ENCODE peak calls at places on chromosomes 1 and 21, in six cellular contexts. M is colonic mucosa; L is breast epithelium; P is right lobe of liver; O is CD8-positive, alpha-beta T cell; A is upper lobe of right lung. V is an unnamed sample.

GRCh38 chr1:19476440-19477190 is 8.7 kb downstream of the CAPZB start:
- DNase-seq in A (no peak), M (peak), O (peak), L (no peak), P (no peak), V (no peak)

GRCh38 chr1:240474133-240474614 is 137.8 kb downstream of the GREM2 start:
- DNase-seq in P (no peak), A (no peak), L (no peak), M (no peak), O (no peak), V (no peak)

GRCh38 chr1:27940297-27940696 is 5.5 kb downstream of the SMPDL3B start:
- DNase-seq in A (no peak), P (peak), O (peak), M (peak), L (no peak), V (no peak)

GRCh38 chr1:51421961-51422360 is 91.6 kb upstream of the TTC39A start:
- DNase-seq in O (no peak), A (no peak), M (no peak), P (no peak), L (no peak), V (no peak)

GRCh38 chr1:156104065-156104810 is 10.3 kb upstream of the LMNA start:
- DNase-seq in A (peak), O (peak), L (peak), P (no peak), M (peak), V (no peak)

GRCh38 chr1:97745912-97746311 is 174.9 kb downstream of the DPYD start:
- DNase-seq in O (no peak), L (no peak), A (no peak), M (no peak), P (no peak), V (no peak)

GRCh38 chr21:46264046-46264689 is 21.2 kb downstream of the MCM3AP start:
- DNase-seq in O (no peak), P (no peak), L (no peak), M (no peak), A (no peak), V (no peak)

GRCh38 chr1:69898403-69898947 is 306.9 kb downstream of the LRRC40 start:
- DNase-seq in P (no peak), L (no peak), A (no peak), M (no peak), O (no peak), V (no peak)

GRCh38 chr1:200755456-200755855 is 16.8 kb downstream of the CAMSAP2 start:
- DNase-seq in O (no peak), M (no peak), L (no peak), P (no peak), A (no peak), V (no peak)

GRCh38 chr1:199336745-199337640 is 690.5 kb upstream of the NR5A2 start:
- DNase-seq in O (no peak), L (no peak), P (no peak), A (no peak), M (no peak), V (no peak)

GRCh38 chr1:66374148-66374547 is 159.8 kb upstream of the SGIP1 start:
- DNase-seq in P (no peak), M (no peak), O (no peak), A (no peak), L (no peak), V (no peak)

GRCh38 chr1:87362834-87363426 is 34.2 kb downstream of the LMO4 start:
- DNase-seq in M (no peak), A (no peak), P (no peak), O (no peak), L (no peak), V (no peak)

GRCh38 chr21:42525228-42525604 is 11.6 kb downstream of the SLC37A1 start:
- DNase-seq in L (no peak), P (no peak), A (no peak), M (no peak), O (no peak), V (no peak)
- H3K4me3 ChIP-seq in L (peak), P (no peak), A (peak), M (peak), O (peak), V (peak)

GRCh38 chr1:206658981-206659273 is 23.6 kb downstream of the DYRK3 start:
- DNase-seq in A (no peak), O (no peak), P (no peak), L (no peak), M (no peak), V (no peak)

GRCh38 chr1:206656936-206657335 is 21.6 kb downstream of the DYRK3 start:
- DNase-seq in O (no peak), L (no peak), A (no peak), M (no peak), P (no peak), V (no peak)

GRCh38 chr1:206661161-206661820 is 23.4 kb upstream of the MAPKAPK2 start:
- DNase-seq in L (no peak), P (no peak), A (no peak), O (no peak), M (no peak), V (no peak)

GRCh38 chr1:206660136-206660535 is 24.6 kb upstream of the MAPKAPK2 start:
- DNase-seq in O (no peak), A (no peak), M (no peak), P (no peak), L (no peak), V (no peak)

GRCh38 chr1:206658264-206658980 is 23.1 kb downstream of the DYRK3 start:
- DNase-seq in M (no peak), A (peak), O (peak), P (peak), L (no peak), V (no peak)
- H3K4me3 ChIP-seq in M (no peak), A (no peak), O (no peak), P (no peak), L (no peak), V (no peak)

DNA sequence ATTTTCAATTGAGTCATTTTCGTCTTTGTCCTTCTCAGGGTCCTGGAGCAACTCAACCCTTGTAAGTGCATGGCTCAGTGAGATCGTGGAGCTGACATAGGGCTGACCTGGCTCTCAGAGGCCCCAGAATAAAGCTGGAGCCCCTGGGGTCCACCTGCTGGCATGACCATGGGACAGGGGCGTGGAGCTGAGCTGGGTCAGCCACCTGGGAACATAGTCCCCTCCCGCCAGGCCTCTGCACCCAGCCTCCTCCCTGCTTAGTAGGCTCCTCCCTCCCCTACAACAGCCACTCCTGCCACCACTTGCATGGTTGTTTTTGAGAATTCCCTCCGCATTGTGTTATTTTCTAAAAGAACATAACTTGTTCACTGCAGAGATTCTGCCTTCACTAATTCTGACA is 3.1 kb upstream of the RIPK4 start:
- DNase-seq in L (peak), O (no peak), M (no peak), A (no peak), P (no peak), V (no peak)
- H3K4me3 ChIP-seq in L (no peak), O (no peak), M (no peak), A (no peak), P (no peak), V (no peak)

DNA sequence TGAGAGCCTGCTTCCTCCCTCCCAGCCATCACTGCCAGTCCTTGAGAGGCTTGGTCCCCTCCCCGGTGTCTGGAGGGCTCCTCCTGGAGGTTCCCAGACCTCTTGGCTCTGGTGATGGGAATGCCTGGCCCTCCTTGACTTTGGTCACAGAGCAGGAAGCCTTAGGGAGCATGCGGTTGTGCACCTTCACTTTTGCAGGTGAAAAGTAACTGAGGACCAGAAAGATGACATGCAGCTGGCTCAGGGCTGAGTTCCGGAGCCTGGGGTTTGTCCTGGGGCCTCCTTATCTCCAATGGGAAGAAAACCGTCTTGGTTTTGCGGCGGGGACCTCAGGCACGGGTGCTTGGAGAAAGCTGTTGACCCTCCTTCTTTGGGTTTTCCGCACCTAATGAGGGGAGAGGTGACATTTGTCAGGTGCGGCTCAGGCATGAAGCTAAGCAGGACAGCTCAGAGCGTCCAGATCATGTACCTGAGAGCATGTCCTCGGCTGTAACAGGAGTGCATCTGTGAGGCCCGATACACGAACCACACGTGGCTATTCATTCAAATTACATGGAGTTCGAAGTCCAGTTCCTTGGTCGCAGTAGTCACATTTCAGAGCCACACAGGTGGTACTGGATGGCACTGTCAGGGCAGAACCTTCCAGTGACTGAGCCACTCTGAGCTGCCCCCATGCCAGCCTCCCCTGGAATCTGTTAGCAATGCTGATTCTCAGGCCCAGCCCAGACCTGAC is 608 bp upstream of the MX2 start:
- DNase-seq in P (peak), M (no peak), O (no peak), A (no peak), L (peak), V (no peak)
- H3K4me3 ChIP-seq in P (peak), M (peak), O (peak), A (peak), L (peak), V (peak)

DNA sequence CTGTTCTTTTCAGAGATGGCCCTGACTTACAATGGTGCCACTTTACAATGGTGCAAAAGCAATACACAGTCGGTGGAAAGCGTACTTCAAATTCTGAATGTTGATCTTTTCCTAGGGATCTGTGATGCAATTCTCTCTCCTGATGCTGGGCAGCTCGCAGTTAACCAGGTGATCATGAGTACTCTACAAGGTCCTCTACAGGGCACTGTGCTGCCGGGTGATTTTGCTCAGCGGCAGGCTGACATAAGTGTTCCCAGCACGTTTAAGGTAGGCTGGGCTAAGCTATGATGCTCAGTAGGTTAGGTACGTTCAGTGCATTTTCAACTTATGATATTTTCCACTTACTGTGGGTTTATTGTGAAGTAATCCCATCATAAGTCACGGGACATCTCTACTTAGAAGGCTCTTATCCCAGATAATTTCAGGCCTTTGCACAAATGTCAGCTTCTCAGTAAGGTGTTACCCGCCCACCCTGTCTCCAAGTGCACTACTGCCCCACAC is 126.5 kb downstream of the KCNN3 start:
- DNase-seq in A (no peak), M (no peak), P (no peak), L (no peak), O (no peak), V (no peak)
- H3K4me3 ChIP-seq in A (no peak), M (no peak), P (no peak), L (no peak), O (no peak), V (no peak)

GRCh38 chr1:89553195-89553584 is 28.6 kb downstream of the LRRC8B start:
- DNase-seq in A (no peak), O (no peak), L (no peak), P (no peak), M (no peak), V (no peak)

GRCh38 chr1:89555550-89555949 is 30.9 kb downstream of the LRRC8B start:
- DNase-seq in A (no peak), P (no peak), O (no peak), M (no peak), L (no peak), V (no peak)

GRCh38 chr1:89548486-89548857 is 23.8 kb downstream of the LRRC8B start:
- DNase-seq in A (no peak), P (no peak), M (no peak), L (no peak), O (no peak), V (no peak)

GRCh38 chr1:89550995-89551394 is 26.4 kb downstream of the LRRC8B start:
- DNase-seq in M (no peak), L (no peak), P (no peak), O (no peak), A (no peak), V (no peak)

DNA sequence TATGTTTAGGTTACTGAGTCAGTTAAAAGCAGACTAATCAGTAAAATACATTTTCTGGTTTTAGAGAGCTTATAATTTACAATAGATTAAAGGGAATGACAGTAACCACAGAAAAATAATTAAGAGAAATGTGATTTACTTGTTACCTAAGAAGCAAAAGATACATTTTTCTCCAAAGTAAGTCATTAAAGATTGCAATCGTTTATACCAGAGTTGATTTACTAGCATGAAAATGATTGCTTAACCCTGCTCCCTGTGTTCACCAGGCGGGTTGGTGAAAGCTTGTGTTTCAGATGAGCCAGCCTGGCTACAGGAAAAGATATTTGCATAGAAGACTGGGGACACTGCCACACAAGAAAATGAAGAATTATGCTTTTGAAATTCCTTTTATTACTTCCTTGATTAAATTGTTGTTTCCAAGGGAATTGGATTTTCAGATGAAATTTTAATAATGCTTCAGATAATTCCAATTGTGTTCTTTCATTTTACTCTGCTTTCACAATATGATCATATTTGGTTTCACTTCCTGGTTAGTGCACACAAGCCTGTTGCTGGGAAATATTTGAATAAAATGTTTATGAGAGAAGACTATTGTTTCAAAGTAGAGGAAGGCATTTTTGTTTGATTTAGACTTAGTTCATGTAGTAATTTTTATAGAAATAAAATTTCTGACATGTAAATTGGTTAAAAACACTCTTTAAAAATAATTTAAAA is 28.0 kb downstream of the LRRC8B start:
- DNase-seq in P (no peak), A (no peak), L (no peak), O (no peak), M (no peak), V (no peak)
- H3K4me3 ChIP-seq in P (peak), A (peak), L (no peak), O (no peak), M (no peak), V (peak)

GRCh38 chr1:44786138-44786840 is 1.7 kb downstream of the BEST4 start:
- DNase-seq in A (peak), M (peak), O (peak), P (no peak), L (no peak), V (no peak)
- H3K4me3 ChIP-seq in A (peak), M (peak), O (peak), P (peak), L (peak), V (peak)